ENCODE peak calls at places on chromosomes 6 and 20, in nine cellular contexts. Q is HepG2, D is sigmoid colon, F is GM12865, P is hepatocyte, Z is ovary, U is neural progenitor cell, L is SK-N-SH, N is Peyer's patch. K is an unnamed sample.

GRCh38 chr6:104784884-104785283 is 74.8 kb downstream of the HACE1 start:
- DNase-seq in P (no peak), L (peak; percentile 67), F (no peak), Q (no peak), N (no peak), D (no peak), U (no peak), Z (no peak), K (no peak)

GRCh38 chr6:6516643-6517042 is 71.9 kb upstream of the LY86 start:
- DNase-seq in F (peak; percentile 47), Z (no peak), P (no peak), Q (no peak), D (no peak), U (no peak), N (no peak), L (no peak), K (no peak)

GRCh38 chr6:90068264-90068663 is 174.0 kb downstream of the GJA10 start:
- DNase-seq in P (peak; percentile 53), L (no peak), Z (no peak), D (no peak), Q (no peak), N (no peak), U (no peak), F (no peak), K (no peak)

GRCh38 chr6:21911208-21911607 is 317.7 kb downstream of the SOX4 start:
- DNase-seq in U (no peak), N (no peak), D (no peak), L (no peak), F (no peak), Q (no peak), Z (no peak), P (no peak), K (no peak)

GRCh38 chr6:149846321-149846720 is 17.8 kb downstream of the LRP11 start:
- DNase-seq in U (no peak), D (peak; percentile 73), L (no peak), F (no peak), N (no peak), P (no peak), Q (no peak), Z (no peak), K (no peak)

GRCh38 chr20:919491-919916 is 3.4 kb upstream of the ANGPT4 start:
- DNase-seq in L (no peak), P (no peak), F (no peak), Q (no peak), Z (no peak), U (no peak), D (no peak), N (no peak), K (no peak)

GRCh38 chr6:125924169-125924568 is 32.4 kb upstream of the HINT3 start:
- DNase-seq in F (no peak), Z (no peak), Q (no peak), N (no peak), U (no peak), D (no peak), L (no peak), P (no peak), K (no peak)

GRCh38 chr20:32969356-32970114 is 34.7 kb downstream of the SUN5 start:
- DNase-seq in N (peak; percentile 35), F (no peak), P (peak; percentile 4), L (no peak), Z (no peak), Q (no peak), U (no peak), D (peak; percentile 47), K (no peak)

GRCh38 chr20:44457016-44457415 is 18.7 kb upstream of the TTPAL start:
- DNase-seq in N (peak; percentile 90), U (no peak), L (peak; percentile 68), F (no peak), P (peak; percentile 85), Q (no peak), Z (no peak), D (no peak), K (no peak)

GRCh38 chr6:85676086-85676729 is 33.5 kb upstream of the SYNCRIP start:
- DNase-seq in P (no peak), Q (no peak), U (no peak), L (no peak), Z (no peak), F (no peak), N (no peak), D (no peak), K (no peak)

GRCh38 chr6:166318227-166318626 is 10.0 kb upstream of the PRR18 start:
- DNase-seq in Q (no peak), L (no peak), N (no peak), F (no peak), P (no peak), D (no peak), Z (no peak), U (no peak), K (no peak)

GRCh38 chr6:19999319-20000191 is 162.4 kb downstream of the ID4 start:
- DNase-seq in P (no peak), L (no peak), Z (no peak), F (peak; percentile 43), U (no peak), D (no peak), N (no peak), Q (no peak), K (no peak)

GRCh38 chr6:30470968-30471367 is 18.3 kb upstream of the HLA-E start:
- DNase-seq in F (no peak), N (no peak), L (no peak), Z (no peak), Q (no peak), D (no peak), P (no peak), U (no peak), K (no peak)

GRCh38 chr6:44782198-44782597 is 394.7 kb downstream of the CDC5L start:
- DNase-seq in P (no peak), Z (no peak), Q (no peak), D (no peak), N (no peak), U (no peak), F (no peak), L (no peak), K (no peak)

GRCh38 chr20:58374906-58375760 is 13.9 kb upstream of the VAPB start:
- DNase-seq in F (no peak), P (peak; percentile 25), N (no peak), U (peak; percentile 81), Q (no peak), Z (no peak), L (no peak), D (no peak), K (peak; percentile 16)

GRCh38 chr6:1263039-1263849 is 48.7 kb upstream of the FOXQ1 start:
- DNase-seq in P (peak; percentile 44), U (no peak), Z (no peak), Q (peak; percentile 99), D (no peak), N (no peak), L (no peak), F (no peak), K (no peak)
- TF ChIP-seq CTCF in P (no peak), U (peak; percentile 27), Z (no peak), Q (peak; percentile 86), D (no peak), N (no peak), L (no peak), F (no peak), K (no peak)

GRCh38 chr6:110066091-110066490 is 88.0 kb downstream of the GPR6 start:
- DNase-seq in D (no peak), Z (no peak), N (no peak), Q (no peak), F (no peak), L (no peak), U (no peak), P (no peak), K (no peak)

GRCh38 chr6:110063864-110064263 is 85.8 kb downstream of the GPR6 start:
- DNase-seq in U (no peak), D (no peak), Q (no peak), N (no peak), F (peak; percentile 71), P (no peak), Z (no peak), L (no peak), K (no peak)

GRCh38 chr6:110064744-110065524 is 86.8 kb downstream of the GPR6 start:
- DNase-seq in L (no peak), Q (no peak), U (no peak), P (no peak), D (no peak), Z (no peak), N (no peak), F (no peak), K (no peak)

GRCh38 chr6:110068592-110068967 is 90.5 kb downstream of the GPR6 start:
- DNase-seq in U (no peak), N (no peak), P (no peak), F (no peak), Q (no peak), D (no peak), L (no peak), Z (no peak), K (no peak)

GRCh38 chr6:110067837-110068591 is 89.9 kb downstream of the GPR6 start:
- DNase-seq in Z (no peak), D (no peak), L (no peak), N (no peak), Q (no peak), F (no peak), U (peak; percentile 53), P (no peak), K (no peak)
- TF ChIP-seq CTCF in Z (no peak), D (no peak), L (no peak), N (no peak), Q (no peak), F (no peak), U (no peak), P (no peak), K (no peak)

GRCh38 chr6:142112451-142113061 is 20.2 kb upstream of the GJE1 start:
- DNase-seq in U (peak; percentile 89), F (peak; percentile 78), N (peak; percentile 86), L (peak; percentile 29), P (peak; percentile 87), Q (peak; percentile 72), Z (peak; percentile 23), D (peak; percentile 62), K (peak; percentile 83)
- TF ChIP-seq CTCF in U (peak; percentile 90), F (peak; percentile 63), N (peak; percentile 39), L (peak; percentile 81), P (peak; percentile 88), Q (peak; percentile 86), Z (peak; percentile 27), D (peak; percentile 55), K (peak; percentile 73)

GRCh38 chr6:81465859-81466258 is 286.6 kb downstream of the TENT5A start:
- DNase-seq in N (no peak), F (peak; percentile 4), D (no peak), P (peak; percentile 15), L (peak; percentile 3), Z (no peak), Q (peak; percentile 2), U (peak; percentile 47), K (no peak)
- TF ChIP-seq CTCF in N (peak; percentile 6), F (peak; percentile 30), D (peak; percentile 42), P (peak; percentile 55), L (peak; percentile 67), Z (no peak), Q (peak; percentile 57), U (peak; percentile 77), K (peak; percentile 52)

K was measured in nephron progenitor cell.